ENCODE peak calls at places on chromosomes 7 and 10, in nine cellular contexts. B, W, R, P, F, N, L, X and C are unnamed samples.
A peak's percentile ranks its signal among the peaks of the same experiment; 100 is the strongest.

GRCh38 chr7:135758531-135758932 is 9.9 kb upstream of the FAM180A start:
- DNase-seq in X (peak; percentile 77), B (no peak), R (no peak), W (peak; percentile 63), P (no peak), F (no peak), N (peak; percentile 43), L (no peak), C (no peak)

GRCh38 chr7:32477649-32477980 is 12.6 kb downstream of the LSM5 start:
- DNase-seq in R (no peak), W (peak; percentile 14), P (no peak), X (no peak), F (no peak), N (no peak), L (no peak), B (no peak), C (no peak)

GRCh38 chr7:70306173-70306572 is 707.9 kb downstream of the AUTS2 start:
- DNase-seq in N (no peak), L (no peak), P (no peak), X (no peak), W (no peak), R (no peak), F (no peak), B (no peak), C (no peak)

GRCh38 chr10:43124574-43125273 is 13.5 kb upstream of the CSGALNACT2 start:
- DNase-seq in F (no peak), R (no peak), N (no peak), P (no peak), B (no peak), X (peak; percentile 35), L (peak; percentile 23), W (no peak), C (no peak)

GRCh38 chr7:50960621-50961310 is 178.1 kb upstream of the GRB10 start:
- DNase-seq in F (no peak), P (no peak), N (no peak), B (no peak), L (no peak), W (no peak), X (no peak), R (no peak), C (no peak)

GRCh38 chr10:102675151-102675886 is 31.0 kb downstream of the TRIM8 start:
- DNase-seq in B (peak; percentile 37), X (peak; percentile 41), N (no peak), F (no peak), W (no peak), R (no peak), L (no peak), P (peak; percentile 37), C (peak; percentile 69)

GRCh38 chr7:145156834-145157233 is 321.0 kb upstream of the TPK1 start:
- DNase-seq in P (no peak), F (no peak), N (no peak), B (no peak), X (no peak), L (no peak), W (no peak), R (no peak), C (no peak)

GRCh38 chr10:97279121-97279815 is 13.2 kb downstream of the ARHGAP19 start:
- DNase-seq in B (no peak), W (peak; percentile 77), R (no peak), P (no peak), F (no peak), X (no peak), L (no peak), N (no peak), C (no peak)

GRCh38 chr10:11288302-11288701 is 270.6 kb downstream of the CELF2 start:
- DNase-seq in N (no peak), L (no peak), R (no peak), W (no peak), P (no peak), F (no peak), X (no peak), B (no peak), C (no peak)

GRCh38 chr10:45181483-45181882 is 133.9 kb downstream of the OR13A1 start:
- DNase-seq in N (no peak), L (no peak), B (no peak), P (no peak), F (no peak), W (peak; percentile 63), R (no peak), X (no peak), C (no peak)

GRCh38 chr10:49559476-49559875 is 20.6 kb upstream of the ERCC6 start:
- DNase-seq in P (no peak), L (no peak), W (no peak), R (no peak), B (no peak), N (no peak), F (no peak), X (no peak), C (no peak)

GRCh38 chr7:135169141-135169935 is 1.2 kb downstream of the CYREN start:
- DNase-seq in P (peak; percentile 74), W (peak; percentile 65), F (no peak), R (no peak), B (no peak), N (no peak), X (no peak), L (no peak), C (peak; percentile 58)

GRCh38 chr7:123798527-123799188 is 46.3 kb upstream of the HYAL4 start:
- DNase-seq in W (no peak), X (no peak), N (no peak), F (no peak), P (no peak), B (no peak), R (no peak), L (no peak), C (no peak)

GRCh38 chr7:184768-185264 is 7.6 kb upstream of the FAM20C start:
- DNase-seq in X (no peak), F (no peak), W (peak; percentile 38), R (no peak), B (no peak), N (no peak), L (no peak), P (no peak), C (no peak)

GRCh38 chr10:43888551-43888950 is 239.9 kb upstream of the ZNF32 start:
- DNase-seq in L (no peak), X (no peak), N (no peak), P (no peak), B (no peak), W (peak; percentile 84), F (no peak), R (no peak), C (no peak)

DNA sequence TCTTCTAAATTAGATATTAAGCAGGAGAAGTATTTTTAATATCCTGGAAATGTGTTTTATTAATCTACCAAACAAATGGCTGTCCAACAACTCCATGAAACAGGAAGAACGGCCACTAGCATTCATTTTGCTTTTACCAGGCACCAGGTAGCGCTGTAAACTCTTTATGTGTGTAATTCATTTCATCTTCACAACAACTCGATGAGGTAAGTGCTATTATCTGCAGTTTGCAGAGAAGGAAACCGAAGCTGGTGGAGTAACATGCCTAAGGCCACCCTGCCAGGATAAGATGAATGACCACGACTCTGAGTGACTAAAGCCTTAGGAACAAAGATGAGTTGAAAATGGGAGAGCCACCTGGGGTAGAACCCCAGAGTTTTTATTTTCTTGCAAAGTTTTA is 101.2 kb downstream of the KIAA1217 start:
- DNase-seq in W (no peak), N (no peak), X (no peak), B (no peak), P (no peak), F (no peak), R (no peak), L (no peak), C (no peak)
- TF ChIP-seq CTCF in W (no peak), N (no peak), X (no peak), B (no peak), P (no peak), F (no peak), R (no peak), L (no peak), C (no peak)

GRCh38 chr7:157405914-157406810 is 69.4 kb downstream of the DNAJB6 start:
- DNase-seq in F (no peak), P (no peak), R (no peak), X (peak; percentile 63), L (no peak), W (no peak), B (no peak), N (peak; percentile 65), C (peak; percentile 58)
- TF ChIP-seq CTCF in F (no peak), P (no peak), R (no peak), X (no peak), L (no peak), W (no peak), B (peak; percentile 25), N (peak; percentile 59), C (no peak)

GRCh38 chr10:14547826-14548225 is 217.1 kb upstream of the FRMD4A start:
- DNase-seq in L (no peak), P (no peak), X (no peak), W (no peak), B (no peak), F (no peak), R (no peak), N (no peak), C (peak; percentile 56)
- TF ChIP-seq CTCF in L (no peak), P (no peak), X (no peak), W (no peak), B (peak; percentile 34), F (peak; percentile 34), R (no peak), N (no peak), C (peak; percentile 79)

DNA sequence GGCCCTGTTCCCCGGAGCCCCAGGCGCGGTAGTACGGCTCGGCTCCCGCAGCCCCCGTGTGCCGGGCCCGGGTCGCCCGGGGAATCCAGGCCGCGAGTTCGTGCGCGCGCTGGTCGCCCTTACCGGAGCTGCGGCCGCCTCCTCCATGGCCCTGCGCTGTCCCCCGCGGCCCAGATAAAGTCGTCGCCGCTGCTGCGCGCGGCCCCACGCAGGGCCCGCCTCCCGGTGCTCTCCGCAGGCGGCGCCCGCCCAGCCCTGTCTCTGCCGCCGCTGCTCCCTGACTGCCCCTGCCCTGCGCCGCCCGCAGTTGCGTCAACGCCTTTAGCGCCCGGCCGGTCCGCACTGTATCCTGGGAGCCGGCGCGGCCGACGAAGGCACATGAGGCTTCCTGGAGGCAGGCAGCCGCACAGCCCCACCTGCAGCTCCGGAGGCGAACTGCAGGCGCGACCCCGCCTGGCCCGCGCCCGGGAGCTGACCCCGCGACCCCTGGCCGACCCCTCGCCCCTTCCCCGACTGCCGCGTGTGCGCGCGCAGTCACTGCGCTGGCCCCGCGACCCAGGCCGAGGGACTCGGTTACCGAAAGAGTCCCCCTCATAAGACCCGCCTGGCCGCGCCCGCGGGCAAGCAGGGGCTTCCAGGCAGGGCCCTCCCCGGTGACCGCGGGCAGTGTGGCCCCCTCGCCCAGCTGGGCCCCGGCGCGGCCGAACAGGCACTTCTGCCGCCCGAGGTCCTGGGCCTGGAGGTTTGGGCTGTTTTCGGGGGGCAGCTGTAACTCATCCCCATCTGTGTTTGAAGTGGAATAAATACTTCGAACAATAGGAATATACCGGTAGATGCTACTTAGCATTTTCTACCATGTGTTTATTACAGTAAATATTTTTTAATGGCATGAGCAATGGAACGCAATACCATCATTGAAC is 127.1 kb upstream of the ZNF746 start:
- DNase-seq in B (peak; percentile 94), W (peak; percentile 89), R (peak; percentile 90), P (peak; percentile 92), L (peak; percentile 96), N (peak; percentile 95), F (peak; percentile 13), X (peak; percentile 97), C (peak; percentile 96)
- TF ChIP-seq CTCF in B (peak; percentile 88), W (peak; percentile 39), R (peak; percentile 98), P (peak; percentile 93), L (no peak), N (peak; percentile 99), F (peak; percentile 70), X (peak; percentile 84), C (peak; percentile 92)